ENCODE peak calls at places on chromosomes 13 and 19, in nine cellular contexts. O is AG20443; P is small intestine; F is tibial nerve; L is T1000; G is HFFc6; D is stimulated activated CD4-positive, alpha-beta T cell treated with anti-CD3 and anti-CD28 coated beads, TNF-alpha, amount 100 ng/mL, for 48 hours; M is RCC 7860; K is central memory CD8-positive, alpha-beta T cell. C is an unnamed sample.
A peak's percentile ranks its signal among the peaks of the same experiment; 100 is the strongest.

GRCh38 chr13:108083056-108083455 is 132.3 kb downstream of the LIG4 start:
- DNase-seq in O (no peak), P (no peak), F (no peak), L (no peak), G (no peak), D (no peak), M (no peak), K (no peak), C (no peak)

GRCh38 chr13:94860981-94861407 is 148.6 kb upstream of the SOX21 start:
- DNase-seq in O (peak; percentile 32), P (no peak), F (no peak), L (no peak), G (peak; percentile 19), D (no peak), M (no peak), K (no peak), C (peak; percentile 8)

GRCh38 chr13:36628986-36629385 is 44.8 kb upstream of the SERTM1 start:
- DNase-seq in O (no peak), P (no peak), F (no peak), L (no peak), G (no peak), D (no peak), M (no peak), K (no peak), C (no peak)

GRCh38 chr19:11265785-11266236 is 3.5 kb upstream of the DOCK6 start:
- DNase-seq in O (peak; percentile 46), P (peak; percentile 99), F (no peak), L (no peak), G (no peak), D (no peak), M (no peak), K (no peak), C (peak; percentile 59)

GRCh38 chr13:20431080-20431479 is 94.6 kb downstream of the CRYL1 start:
- DNase-seq in O (no peak), P (no peak), F (no peak), L (no peak), G (no peak), D (no peak), M (no peak), K (no peak), C (no peak)

GRCh38 chr19:44356383-44357111 is at the start of gene ZNF112:
- DNase-seq in O (peak; percentile 86), P (peak; percentile 97), F (peak; percentile 54), L (peak; percentile 79), G (peak; percentile 82), D (no peak), M (peak; percentile 78), K (no peak), C (peak; percentile 91)

GRCh38 chr19:56294557-56294956 is 20.1 kb downstream of the ZSCAN5A start:
- DNase-seq in O (no peak), P (no peak), F (no peak), L (no peak), G (no peak), D (no peak), M (no peak), K (no peak), C (no peak)

GRCh38 chr13:76425930-76426329 is 460.3 kb downstream of the KCTD12 start:
- DNase-seq in O (peak; percentile 38), P (no peak), F (no peak), L (no peak), G (no peak), D (no peak), M (no peak), K (no peak), C (peak; percentile 73)

GRCh38 chr13:19607523-19608078 is 25.9 kb upstream of the MPHOSPH8 start:
- DNase-seq in O (no peak), P (no peak), F (no peak), L (no peak), G (no peak), D (no peak), M (no peak), K (no peak), C (no peak)

GRCh38 chr13:94886191-94886590 is 173.8 kb upstream of the SOX21 start:
- DNase-seq in O (peak; percentile 53), P (no peak), F (no peak), L (peak; percentile 14), G (peak; percentile 78), D (no peak), M (peak; percentile 9), K (no peak), C (no peak)

GRCh38 chr13:28854657-28855056 is 34.5 kb downstream of the MTUS2 start:
- DNase-seq in O (peak; percentile 24), P (no peak), F (no peak), L (no peak), G (no peak), D (no peak), M (no peak), K (no peak), C (no peak)

GRCh38 chr19:49427855-49428546 is 2.8 kb downstream of the GFY start:
- DNase-seq in O (peak; percentile 59), P (no peak), F (no peak), L (no peak), G (no peak), D (no peak), M (no peak), K (no peak), C (peak; percentile 43)

GRCh38 chr13:92538164-92538563 is 688.4 kb upstream of the GPC6 start:
- DNase-seq in O (no peak), P (no peak), F (no peak), L (no peak), G (no peak), D (no peak), M (no peak), K (no peak), C (no peak)

GRCh38 chr13:58999851-59000250 is 1163.9 kb downstream of the DIAPH3 start:
- DNase-seq in O (no peak), P (no peak), F (no peak), L (no peak), G (no peak), D (no peak), M (no peak), K (no peak), C (no peak)

GRCh38 chr19:51458899-51459592 is 792 bp upstream of the SIGLEC8 start:
- DNase-seq in O (no peak), P (no peak), F (no peak), L (no peak), G (no peak), D (no peak), M (no peak), K (no peak), C (no peak)

GRCh38 chr19:30269638-30270037 is 102.5 kb upstream of the ZNF536 start:
- DNase-seq in O (no peak), P (no peak), F (no peak), L (no peak), G (no peak), D (no peak), M (no peak), K (no peak), C (no peak)

GRCh38 chr13:60661514-60661913 is 264.5 kb downstream of the TDRD3 start:
- DNase-seq in O (no peak), P (no peak), F (no peak), L (no peak), G (no peak), D (no peak), M (no peak), K (no peak), C (no peak)

GRCh38 chr19:29680447-29680846 is 15.2 kb downstream of the PLEKHF1 start:
- DNase-seq in O (no peak), P (peak; percentile 62), F (no peak), L (no peak), G (no peak), D (peak; percentile 78), M (no peak), K (peak; percentile 85), C (no peak)

GRCh38 chr19:44570984-44571684 is 41.7 kb upstream of the CEACAM20 start:
- DNase-seq in O (peak; percentile 81), P (peak; percentile 92), F (peak; percentile 16), L (peak; percentile 47), G (peak; percentile 81), D (peak; percentile 37), M (peak; percentile 49), K (peak; percentile 14), C (peak; percentile 80)

GRCh38 chr13:37290691-37291090 is 185.2 kb upstream of the CSNK1A1L start:
- DNase-seq in O (no peak), P (no peak), F (no peak), L (no peak), G (no peak), D (no peak), M (no peak), K (no peak), C (no peak)

GRCh38 chr19:4297901-4298771 is 4.1 kb downstream of the TMIGD2 start:
- DNase-seq in O (no peak), P (peak; percentile 22), F (no peak), L (no peak), G (no peak), D (no peak), M (no peak), K (no peak), C (no peak)

GRCh38 chr19:1189419-1189818 is 15.4 kb upstream of the SBNO2 start:
- DNase-seq in O (no peak), P (no peak), F (no peak), L (no peak), G (no peak), D (peak; percentile 68), M (peak; percentile 90), K (peak; percentile 51), C (no peak)

GRCh38 chr19:44875666-44876418 is 15.2 kb upstream of the TOMM40 start:
- DNase-seq in O (no peak), P (peak; percentile 48), F (no peak), L (no peak), G (no peak), D (no peak), M (no peak), K (no peak), C (no peak)

GRCh38 chr13:110168999-110169933 is 137.7 kb downstream of the COL4A1 start:
- DNase-seq in O (no peak), P (no peak), F (no peak), L (no peak), G (no peak), D (no peak), M (no peak), K (no peak), C (no peak)

GRCh38 chr19:47713046-47714021 is at the start of gene EHD2:
- DNase-seq in O (peak; percentile 95), P (no peak), F (peak; percentile 58), L (peak; percentile 51), G (peak; percentile 60), D (peak; percentile 50), M (peak; percentile 20), K (no peak), C (peak; percentile 89)

GRCh38 chr19:1402411-1403070 is 1.2 kb upstream of the GAMT start:
- DNase-seq in O (no peak), P (no peak), F (no peak), L (no peak), G (no peak), D (no peak), M (no peak), K (no peak), C (no peak)

GRCh38 chr13:113105032-113105993 is at the start of gene F7:
- DNase-seq in O (peak; percentile 39), P (peak; percentile 65), F (no peak), L (no peak), G (peak; percentile 27), D (no peak), M (no peak), K (no peak), C (no peak)

GRCh38 chr19:5046339-5047039 is 77.6 kb downstream of the KDM4B start:
- DNase-seq in O (peak; percentile 87), P (peak; percentile 56), F (no peak), L (peak; percentile 43), G (peak; percentile 45), D (no peak), M (peak; percentile 7), K (no peak), C (peak; percentile 88)

GRCh38 chr19:4754248-4754647 is 30.6 kb upstream of the DPP9 start:
- DNase-seq in O (no peak), P (no peak), F (no peak), L (no peak), G (peak; percentile 10), D (no peak), M (no peak), K (no peak), C (no peak)

GRCh38 chr13:76148926-76149325 is 512.8 kb downstream of the LMO7 start:
- DNase-seq in O (peak; percentile 80), P (no peak), F (no peak), L (no peak), G (peak; percentile 78), D (no peak), M (peak; percentile 9), K (no peak), C (peak; percentile 87)

GRCh38 chr13:113926951-113927660 is 46.8 kb downstream of the C13orf46 start:
- DNase-seq in O (no peak), P (no peak), F (peak; percentile 14), L (no peak), G (no peak), D (no peak), M (no peak), K (no peak), C (no peak)

C was measured in GM23248.